ENCODE peak calls at places on chromosomes 7 and 10, in eight cellular contexts. N is neuronal stem cell; H is spleen; A is iPS DF 6.9; O is heart left ventricle; I is CD8-positive, alpha-beta memory T cell; P is SK-N-SH; D is suprapubic skin. E is an unnamed sample.

GRCh38 chr10:31594331-31594880 is 275.4 kb downstream of the ZEB1 start:
- DNase-seq in N (no peak), H (no peak), A (no peak), O (no peak), I (no peak), P (peak; percentile 28), D (no peak), E (no peak)

GRCh38 chr10:7520496-7521485 is 110.0 kb upstream of the SFMBT2 start:
- DNase-seq in N (no peak), H (no peak), A (no peak), O (no peak), I (no peak), P (no peak), D (no peak), E (no peak)

GRCh38 chr7:44634839-44635591 is 28.6 kb downstream of the OGDH start:
- DNase-seq in N (no peak), H (no peak), A (no peak), O (peak; percentile 66), I (no peak), P (no peak), D (no peak), E (no peak)

GRCh38 chr10:131073469-131074060 is 238.0 kb downstream of the TCERG1L start:
- DNase-seq in N (no peak), H (no peak), A (no peak), O (no peak), I (no peak), P (no peak), D (no peak), E (no peak)

GRCh38 chr10:103854265-103854686 is 1.1 kb downstream of the SH3PXD2A start:
- DNase-seq in N (peak; percentile 36), H (no peak), A (no peak), O (no peak), I (no peak), P (no peak), D (no peak), E (no peak)

GRCh38 chr10:8511026-8511425 is 456.5 kb downstream of the GATA3 start:
- DNase-seq in N (no peak), H (no peak), A (no peak), O (no peak), I (no peak), P (no peak), D (no peak), E (no peak)

GRCh38 chr10:98444314-98445006 is 2.3 kb downstream of the HPS1 start:
- DNase-seq in N (no peak), H (no peak), A (no peak), O (no peak), I (no peak), P (no peak), D (no peak), E (no peak)

GRCh38 chr7:132336797-132337196 is 239.5 kb downstream of the PLXNA4 start:
- DNase-seq in N (no peak), H (no peak), A (no peak), O (no peak), I (no peak), P (no peak), D (no peak), E (no peak)

GRCh38 chr10:509361-510102 is 179.9 kb downstream of the DIP2C start:
- DNase-seq in N (no peak), H (peak; percentile 61), A (no peak), O (no peak), I (no peak), P (no peak), D (peak; percentile 52), E (peak; percentile 53)

GRCh38 chr7:85074992-85075391 is 111.9 kb downstream of the SEMA3D start:
- DNase-seq in N (no peak), H (no peak), A (no peak), O (no peak), I (no peak), P (no peak), D (no peak), E (no peak)

GRCh38 chr10:60943372-60944158 is 420 bp downstream of the RHOBTB1 start:
- DNase-seq in N (peak; percentile 61), H (peak; percentile 90), A (no peak), O (peak; percentile 78), I (no peak), P (peak; percentile 78), D (peak; percentile 81), E (peak; percentile 17)

GRCh38 chr10:12412671-12413368 is 63.5 kb downstream of the CAMK1D start:
- DNase-seq in N (no peak), H (peak; percentile 53), A (no peak), O (no peak), I (peak; percentile 3), P (no peak), D (no peak), E (no peak)

GRCh38 chr10:128059915-128060314 is 66.3 kb downstream of the MKI67 start:
- DNase-seq in N (no peak), H (peak; percentile 29), A (no peak), O (no peak), I (no peak), P (no peak), D (no peak), E (peak; percentile 50)

GRCh38 chr10:89563861-89564478 is 28.6 kb upstream of the SLC16A12 start:
- DNase-seq in N (peak; percentile 15), H (no peak), A (no peak), O (no peak), I (no peak), P (peak; percentile 54), D (no peak), E (no peak)

GRCh38 chr7:28296571-28297483 is 115.5 kb upstream of the CREB5 start:
- DNase-seq in N (peak; percentile 20), H (no peak), A (no peak), O (no peak), I (peak; percentile 23), P (no peak), D (no peak), E (no peak)

GRCh38 chr10:103476046-103476768 is 2.8 kb downstream of the CALHM3 start:
- DNase-seq in N (no peak), H (no peak), A (peak; percentile 57), O (no peak), I (no peak), P (peak; percentile 70), D (no peak), E (no peak)

GRCh38 chr7:125934539-125934938 is 1004.9 kb upstream of the POT1 start:
- DNase-seq in N (no peak), H (no peak), A (no peak), O (no peak), I (no peak), P (no peak), D (no peak), E (no peak)

GRCh38 chr7:8389898-8390642 is 43.3 kb upstream of the NXPH1 start:
- DNase-seq in N (peak; percentile 31), H (no peak), A (peak; percentile 71), O (no peak), I (no peak), P (no peak), D (no peak), E (no peak)

GRCh38 chr7:82359426-82359825 is 84.2 kb downstream of the CACNA2D1 start:
- DNase-seq in N (no peak), H (no peak), A (no peak), O (no peak), I (no peak), P (no peak), D (no peak), E (no peak)

GRCh38 chr7:31488562-31489203 is 25.2 kb upstream of the ITPRID1 start:
- DNase-seq in N (peak; percentile 33), H (no peak), A (peak; percentile 61), O (no peak), I (no peak), P (peak; percentile 65), D (no peak), E (no peak)

GRCh38 chr7:8177109-8177933 is 84.6 kb downstream of the ICA1 start:
- DNase-seq in N (no peak), H (no peak), A (no peak), O (no peak), I (no peak), P (no peak), D (no peak), E (no peak)

GRCh38 chr7:151134743-151135524 is 32.6 kb downstream of the GBX1 start:
- DNase-seq in N (no peak), H (peak; percentile 51), A (no peak), O (no peak), I (no peak), P (no peak), D (no peak), E (no peak)
- H3K36me3 ChIP-seq in N (peaks cover 39% of the 10 kb centered on the region), H (peaks cover 100% of the 10 kb centered on the region), A (peaks cover 5% of the 10 kb centered on the region), O (no peaks in the 10 kb centered on the region), I (no peaks in the 10 kb centered on the region), P (peaks cover 10% of the 10 kb centered on the region), D (peaks cover 100% of the 10 kb centered on the region), E (peaks cover 51% of the 10 kb centered on the region)

DNA sequence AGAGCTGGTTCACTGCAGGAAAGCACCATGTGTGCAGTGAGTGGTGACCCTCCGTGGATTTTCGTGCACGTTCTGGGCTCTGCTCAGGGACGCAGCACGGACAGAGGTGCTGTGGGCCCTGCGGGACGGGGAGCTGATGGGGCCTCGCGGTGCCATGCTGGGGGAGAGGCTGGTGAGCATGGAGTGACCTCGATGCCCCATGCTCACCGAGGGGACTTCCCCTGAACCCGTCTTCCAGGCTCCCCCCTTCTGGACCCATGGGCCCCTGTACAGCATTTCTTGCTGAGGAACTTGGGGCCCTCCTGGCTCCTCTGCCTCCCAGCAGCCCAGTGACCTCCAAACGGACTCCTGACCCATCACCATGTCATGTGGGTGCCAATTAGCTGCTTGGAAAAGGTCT is 253.7 kb downstream of the DNAJB6 start:
- DNase-seq in N (no peak), H (peak; percentile 65), A (no peak), O (no peak), I (no peak), P (no peak), D (no peak), E (no peak)
- H3K27me3 ChIP-seq in N (no peaks in the 10 kb centered on the region), H (no peaks in the 10 kb centered on the region), A (no peaks in the 10 kb centered on the region), O (peaks cover 7% of the 10 kb centered on the region), I (peaks cover 7% of the 10 kb centered on the region), P (no peaks in the 10 kb centered on the region), D (peaks cover 19% of the 10 kb centered on the region), E (no peaks in the 10 kb centered on the region)

GRCh38 chr10:86411281-86411841 is 44.8 kb upstream of the GRID1 start:
- DNase-seq in N (no peak), H (no peak), A (no peak), O (peak; percentile 29), I (no peak), P (no peak), D (no peak), E (no peak)
- H3K4me3 ChIP-seq in N (no peak overlapping the region), H (no peak overlapping the region), A (no peak overlapping the region), O (no peak overlapping the region), I (peak overlapping the region; percentile 2), P (no peak overlapping the region), D (no peak overlapping the region), E (peak overlapping the region; percentile 2)

GRCh38 chr7:74523015-74523414 is 69.3 kb downstream of the GTF2IRD1 start:
- DNase-seq in N (no peak), H (no peak), A (no peak), O (no peak), I (no peak), P (no peak), D (no peak), E (no peak)

GRCh38 chr7:74519395-74519794 is 65.7 kb downstream of the GTF2IRD1 start:
- DNase-seq in N (no peak), H (no peak), A (no peak), O (no peak), I (no peak), P (no peak), D (no peak), E (no peak)

GRCh38 chr7:74521855-74522254 is 68.1 kb downstream of the GTF2IRD1 start:
- DNase-seq in N (no peak), H (no peak), A (no peak), O (no peak), I (no peak), P (no peak), D (no peak), E (no peak)

GRCh38 chr7:74525140-74525539 is 71.4 kb downstream of the GTF2IRD1 start:
- DNase-seq in N (no peak), H (no peak), A (no peak), O (no peak), I (no peak), P (no peak), D (no peak), E (no peak)

GRCh38 chr7:74522281-74522905 is 68.7 kb downstream of the GTF2IRD1 start:
- DNase-seq in N (no peak), H (no peak), A (no peak), O (no peak), I (no peak), P (no peak), D (no peak), E (no peak)
- H3K36me3 ChIP-seq in N (peaks cover 58% of the 10 kb centered on the region), H (peaks cover 11% of the 10 kb centered on the region), A (peaks cover 15% of the 10 kb centered on the region), O (no peaks in the 10 kb centered on the region), I (no peaks in the 10 kb centered on the region), P (peaks cover 32% of the 10 kb centered on the region), D (peaks cover 36% of the 10 kb centered on the region), E (peaks cover 31% of the 10 kb centered on the region)